ENCODE peak calls at places on chromosomes 16 and 17, in six cellular contexts. H, R, E, O, G and P are unnamed samples.

GRCh38 chr17:6603746-6604325 is 36.7 kb downstream of the KIAA0753 start:
- DNase-seq in H (peak; percentile 8), R (no peak), E (peak; percentile 59), O (no peak), G (no peak), P (no peak)

GRCh38 chr16:87956771-87957279 is 5.6 kb downstream of the BANP start:
- DNase-seq in H (peak; percentile 87), R (no peak), E (no peak), O (no peak), G (no peak), P (no peak)

GRCh38 chr16:8796469-8797363 is 723 bp downstream of the TMEM186 start:
- DNase-seq in H (peak; percentile 37), R (no peak), E (no peak), O (no peak), G (no peak), P (no peak)

GRCh38 chr16:72425571-72426341 is 253.8 kb upstream of the PMFBP1 start:
- DNase-seq in H (no peak), R (no peak), E (no peak), O (no peak), G (no peak), P (no peak)

GRCh38 chr17:66684256-66684655 is 150.7 kb upstream of the CACNG5 start:
- DNase-seq in H (no peak), R (no peak), E (no peak), O (no peak), G (no peak), P (no peak)

GRCh38 chr16:1895068-1895467 is 23.1 kb upstream of the MEIOB start:
- DNase-seq in H (no peak), R (no peak), E (no peak), O (no peak), G (no peak), P (no peak)

GRCh38 chr17:63698381-63698885 is 1.5 kb downstream of the LIMD2 start:
- DNase-seq in H (no peak), R (no peak), E (no peak), O (no peak), G (no peak), P (no peak)

GRCh38 chr16:30166202-30166902 is 17.1 kb upstream of the CORO1A start:
- DNase-seq in H (no peak), R (peak; percentile 95), E (no peak), O (no peak), G (no peak), P (no peak)

GRCh38 chr16:3945751-3946603 is 65.5 kb upstream of the CREBBP start:
- DNase-seq in H (peak; percentile 96), R (no peak), E (peak; percentile 82), O (peak; percentile 77), G (no peak), P (no peak)

GRCh38 chr17:28684963-28685362 is 23.0 kb downstream of the SUPT6H start:
- DNase-seq in H (peak; percentile 50), R (no peak), E (no peak), O (no peak), G (no peak), P (no peak)

GRCh38 chr16:71721066-71721740 is 3.3 kb downstream of the PHLPP2 start:
- DNase-seq in H (no peak), R (no peak), E (no peak), O (no peak), G (no peak), P (no peak)

GRCh38 chr16:82201906-82202305 is 31.9 kb upstream of the MPHOSPH6 start:
- DNase-seq in H (no peak), R (no peak), E (no peak), O (no peak), G (no peak), P (no peak)

GRCh38 chr17:32265192-32265895 is at the start of gene RHBDL3:
- DNase-seq in H (no peak), R (no peak), E (no peak), O (no peak), G (no peak), P (no peak)

GRCh38 chr16:67260426-67261063 is 11.8 kb downstream of the SLC9A5 start:
- DNase-seq in H (peak; percentile 69), R (peak; percentile 72), E (no peak), O (no peak), G (no peak), P (no peak)

GRCh38 chr16:84847554-84848415 is 28.0 kb downstream of the CRISPLD2 start:
- DNase-seq in H (no peak), R (no peak), E (no peak), O (no peak), G (no peak), P (no peak)

GRCh38 chr16:75559002-75559401 is 3.0 kb upstream of the TMEM231 start:
- DNase-seq in H (no peak), R (no peak), E (no peak), O (no peak), G (no peak), P (no peak)

GRCh38 chr16:69077251-69077650 is 28.2 kb upstream of the HAS3 start:
- DNase-seq in H (peak; percentile 40), R (no peak), E (no peak), O (no peak), G (no peak), P (no peak)

GRCh38 chr16:85777583-85778310 is 21.6 kb downstream of the EMC8 start:
- DNase-seq in H (peak; percentile 16), R (no peak), E (no peak), O (no peak), G (no peak), P (no peak)

GRCh38 chr16:6170022-6170421 is 1072.4 kb upstream of the EEF2KMT start:
- DNase-seq in H (no peak), R (no peak), E (no peak), O (no peak), G (no peak), P (no peak)